ENCODE peak calls at places on chromosomes 16 and 17, in five cellular contexts. I is GM18507; L is 8988T; E is stimulated activated CD8-positive, alpha-beta memory T cell treated with anti-CD3 and anti-CD28 coated beads, Interleukin-4, amount 100 ng/mL, for 24 hours; V is activated naive CD4-positive, alpha-beta T cell. O is an unnamed sample.

GRCh38 chr17:1865252-1866037 is 35.6 kb downstream of the RPA1 start:
- DNase-seq in E (peak), L (no peak), I (peak), V (no peak), O (peak)

GRCh38 chr17:60677308-60678117 is at the start of gene BCAS3:
- DNase-seq in L (peak), I (peak), V (peak), E (peak), O (peak)

GRCh38 chr17:81241648-81242420 is 2.7 kb downstream of the NDUFAF8 start:
- DNase-seq in V (peak), L (peak), E (peak), I (no peak), O (peak)

GRCh38 chr16:1800703-1801102 is 7.2 kb upstream of the IGFALS start:
- DNase-seq in E (no peak), V (no peak), L (no peak), I (no peak), O (no peak)

GRCh38 chr17:48725294-48726064 is 2.5 kb downstream of the PRAC2 start:
- DNase-seq in V (no peak), L (no peak), I (no peak), E (no peak), O (no peak)

GRCh38 chr17:2892305-2892971 is 96.2 kb downstream of the RAP1GAP2 start:
- DNase-seq in L (peak), E (no peak), I (no peak), V (no peak), O (no peak)

GRCh38 chr17:81398855-81399451 is 3.7 kb downstream of the BAHCC1 start:
- DNase-seq in E (no peak), V (no peak), I (no peak), L (no peak), O (no peak)

GRCh38 chr16:50884066-50884860 is 142.4 kb downstream of the CYLD start:
- DNase-seq in L (no peak), E (peak), I (no peak), V (no peak), O (peak)

GRCh38 chr16:87463722-87464690 is 28.8 kb downstream of the ZCCHC14 start:
- DNase-seq in L (no peak), E (no peak), I (peak), V (no peak), O (peak)

GRCh38 chr16:12976491-12976890 is 75.1 kb downstream of the SHISA9 start:
- DNase-seq in I (no peak), V (no peak), E (no peak), L (no peak), O (no peak)

GRCh38 chr16:68737046-68737729 is at the start of gene CDH1:
- DNase-seq in I (no peak), E (no peak), V (no peak), L (peak), O (no peak)

GRCh38 chr16:82639666-82640336 is 13.0 kb downstream of the CDH13 start:
- DNase-seq in I (peak), V (no peak), E (peak), L (no peak), O (peak)

GRCh38 chr16:68332411-68333121 is 21.7 kb downstream of the PRMT7 start:
- DNase-seq in I (no peak), V (no peak), L (no peak), E (no peak), O (no peak)

GRCh38 chr17:49390548-49391324 is 23.9 kb downstream of the PHB1 start:
- DNase-seq in L (no peak), V (no peak), I (no peak), E (no peak), O (peak)

GRCh38 chr17:81387235-81388060 is 7.8 kb upstream of the BAHCC1 start:
- DNase-seq in L (no peak), E (no peak), V (no peak), I (no peak), O (no peak)

GRCh38 chr16:2282866-2283555 is 15.1 kb upstream of the RNPS1 start:
- DNase-seq in E (no peak), I (no peak), V (no peak), L (no peak), O (no peak)

GRCh38 chr16:50547944-50548658 is at the start of gene NKD1:
- DNase-seq in V (peak), I (peak), L (peak), E (peak), O (peak)

GRCh38 chr17:72097144-72097543 is 23.7 kb upstream of the SOX9 start:
- DNase-seq in L (no peak), E (no peak), V (no peak), I (no peak), O (no peak)

GRCh38 chr16:31711344-31711845 is 162.2 kb upstream of the ZNF267 start:
- DNase-seq in L (no peak), E (no peak), V (no peak), I (no peak), O (no peak)

GRCh38 chr17:38729368-38729885 is 714 bp upstream of the CISD3 start:
- DNase-seq in L (no peak), V (no peak), E (no peak), I (no peak), O (no peak)

GRCh38 chr16:85423631-85424030 is 189.5 kb upstream of the GSE1 start:
- DNase-seq in I (no peak), E (no peak), V (no peak), L (no peak), O (no peak)

GRCh38 chr17:35368086-35368824 is 5.2 kb downstream of the SLFN11 start:
- DNase-seq in V (no peak), L (no peak), I (no peak), E (no peak), O (peak)

GRCh38 chr16:3907586-3907985 is 27.1 kb upstream of the CREBBP start:
- DNase-seq in I (no peak), V (no peak), E (no peak), L (no peak), O (no peak)

GRCh38 chr16:82137819-82138177 is 32.2 kb downstream of the MPHOSPH6 start:
- DNase-seq in I (no peak), E (no peak), L (no peak), V (no peak), O (no peak)

GRCh38 chr17:36183001-36183810 is 6.8 kb upstream of the TBC1D3B start:
- DNase-seq in L (peak), V (no peak), E (no peak), I (no peak), O (peak)

GRCh38 chr16:87190288-87191240 is 126.6 kb downstream of the C16orf95 start:
- DNase-seq in I (no peak), E (no peak), V (no peak), L (no peak), O (no peak)

GRCh38 chr16:82987767-82988166 is 361.0 kb downstream of the CDH13 start:
- DNase-seq in E (no peak), V (no peak), L (no peak), I (no peak), O (no peak)

GRCh38 chr16:89322381-89323119 is 105.0 kb downstream of the ZNF778 start:
- DNase-seq in V (no peak), E (no peak), I (no peak), L (peak), O (no peak)

GRCh38 chr17:78185981-78186688 is 717 bp downstream of the TK1 start:
- DNase-seq in V (no peak), L (no peak), I (no peak), E (no peak), O (no peak)